ENCODE peak calls at places on chromosomes 6 and 20, in four cellular contexts. B is cardiac fibroblast; S is suprapubic skin; H is CD8-positive, alpha-beta memory T cell. M is an unnamed sample.

GRCh38 chr20:58993332-58994248 is 12.5 kb downstream of the NELFCD start:
- DNase-seq in B (no peak), S (peak), H (no peak), M (no peak)

GRCh38 chr20:34701405-34702085 is 2.6 kb upstream of the TP53INP2 start:
- DNase-seq in B (no peak), S (no peak), H (no peak), M (no peak)

GRCh38 chr6:18185624-18186023 is 30.4 kb downstream of the KDM1B start:
- DNase-seq in B (no peak), S (no peak), H (no peak), M (peak)

GRCh38 chr6:64990652-64991304 is 716.2 kb downstream of the EYS start:
- DNase-seq in B (no peak), S (no peak), H (no peak), M (no peak)

GRCh38 chr6:100130630-100131029 is 136.6 kb upstream of the MCHR2 start:
- DNase-seq in B (no peak), S (no peak), H (no peak), M (no peak)

GRCh38 chr6:55822815-55823214 is 52.6 kb downstream of the BMP5 start:
- DNase-seq in B (no peak), S (no peak), H (no peak), M (no peak)

GRCh38 chr6:29655658-29656057 is 1.2 kb upstream of the MOG start:
- DNase-seq in B (no peak), S (no peak), H (no peak), M (no peak)

GRCh38 chr6:63663147-63663877 is 27.7 kb downstream of the PHF3 start:
- DNase-seq in B (peak), S (no peak), H (no peak), M (no peak)

GRCh38 chr6:99838607-99839006 is 155.4 kb downstream of the MCHR2 start:
- DNase-seq in B (no peak), S (no peak), H (no peak), M (no peak)

GRCh38 chr6:153790048-153790447 is 249.0 kb upstream of the OPRM1 start:
- DNase-seq in B (peak), S (no peak), H (no peak), M (no peak)

GRCh38 chr20:38805958-38806854 is 709 bp downstream of the PPP1R16B start:
- DNase-seq in B (no peak), S (no peak), H (peak), M (no peak)

GRCh38 chr6:107712523-107713213 is 111.4 kb downstream of the SCML4 start:
- DNase-seq in B (no peak), S (no peak), H (no peak), M (peak)
- H3K4me3 ChIP-seq in B (peak), S (peak), H (peak), M (no peak)

DNA sequence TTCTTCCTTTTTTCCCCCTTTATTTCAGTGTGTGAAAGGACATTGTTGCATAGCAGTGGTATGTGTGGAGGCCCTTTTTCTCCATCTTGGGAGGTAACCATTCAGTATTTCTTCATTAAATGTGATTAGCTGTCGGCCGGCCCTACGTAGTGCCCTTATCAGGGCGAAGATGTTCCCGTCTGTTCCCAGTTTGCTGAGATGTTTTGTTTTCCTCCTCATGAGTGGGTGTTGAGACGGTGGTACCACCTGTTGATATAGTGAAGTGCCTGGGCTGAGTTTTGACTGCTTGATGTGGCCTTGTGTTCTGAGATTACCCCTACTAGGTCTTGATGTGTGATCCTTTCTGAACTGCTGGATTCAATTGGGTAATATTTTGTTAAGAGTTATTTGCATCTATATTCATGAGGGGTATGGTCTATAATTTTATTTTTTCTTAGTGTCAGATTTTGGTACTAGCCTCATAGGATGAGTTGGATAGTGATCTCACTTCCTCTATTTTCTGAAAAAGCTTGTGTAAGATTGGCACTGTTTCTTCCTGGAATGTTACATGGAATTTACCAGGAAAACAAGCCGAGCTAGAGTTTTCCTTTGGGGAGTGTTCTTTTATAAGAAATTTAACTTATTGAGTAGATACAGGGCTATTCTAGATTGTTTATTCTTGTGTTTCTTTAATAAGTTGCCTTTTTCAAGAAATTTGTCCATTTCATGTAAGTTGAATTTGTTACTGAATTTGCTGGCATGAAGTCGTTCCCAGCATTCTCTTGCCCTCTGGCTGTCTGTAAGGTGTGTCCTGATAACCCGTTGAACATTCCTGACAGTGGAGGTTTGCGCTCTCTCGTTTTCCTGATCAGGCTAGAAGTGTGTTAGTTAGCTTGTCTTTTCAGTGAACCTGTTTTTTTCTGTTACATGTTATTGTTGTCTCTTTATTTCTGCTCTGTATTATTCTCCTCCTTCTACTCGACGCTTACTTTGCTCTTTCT is 4.3 kb downstream of the MTG2 start:
- DNase-seq in B (peak), S (no peak), H (no peak), M (no peak)
- H3K4me3 ChIP-seq in B (no peak), S (no peak), H (no peak), M (no peak)

DNA sequence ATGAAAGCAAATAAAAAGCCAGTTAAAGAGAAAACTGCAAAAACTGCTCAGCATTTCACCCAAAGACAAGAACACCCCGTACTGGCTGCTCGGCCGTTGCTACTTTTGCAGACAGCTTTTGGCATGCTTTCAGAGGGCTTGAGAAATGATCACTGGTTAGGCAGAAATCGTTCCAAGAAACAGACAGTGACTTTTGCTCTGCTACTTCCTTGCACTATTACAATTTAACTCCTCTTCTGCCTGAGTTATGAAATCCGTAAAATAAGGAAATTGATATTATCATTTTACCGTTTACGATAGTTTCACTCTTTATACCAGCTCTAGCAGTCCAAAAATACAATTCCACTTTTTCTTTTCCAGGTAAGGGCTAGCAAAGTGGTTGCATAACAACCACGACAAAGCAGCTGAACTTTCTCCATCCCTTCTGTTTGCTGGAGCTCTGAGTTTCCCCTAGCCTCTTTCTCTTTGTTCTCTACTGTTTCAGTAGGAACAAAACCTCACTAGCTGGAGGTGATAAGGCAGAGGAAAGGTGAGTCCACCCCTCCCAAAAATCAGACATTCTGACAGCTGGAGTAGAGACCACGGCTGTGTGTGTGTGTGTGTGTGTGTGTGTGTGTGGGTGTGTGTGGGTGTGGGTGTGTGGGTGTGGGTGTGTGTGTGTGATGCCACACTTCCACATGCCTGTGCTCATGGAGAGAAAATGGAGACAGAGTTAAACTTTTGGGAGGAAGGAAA is 191.8 kb upstream of the RREB1 start:
- DNase-seq in B (peak), S (no peak), H (no peak), M (no peak)
- H3K4me3 ChIP-seq in B (peak), S (peak), H (peak), M (no peak)

GRCh38 chr20:62178316-62179161 is 4.3 kb upstream of the MTG2 start:
- DNase-seq in B (no peak), S (no peak), H (no peak), M (no peak)

GRCh38 chr20:62183426-62184142 is 756 bp downstream of the MTG2 start:
- DNase-seq in B (peak), S (no peak), H (no peak), M (no peak)

GRCh38 chr20:62179162-62179504 is 3.7 kb upstream of the MTG2 start:
- DNase-seq in B (no peak), S (no peak), H (no peak), M (no peak)

GRCh38 chr20:62182469-62183425 is at the start of gene MTG2:
- DNase-seq in B (peak), S (peak), H (peak), M (peak)

GRCh38 chr20:62181808-62182207 is 1.0 kb upstream of the MTG2 start:
- DNase-seq in B (no peak), S (no peak), H (no peak), M (no peak)
- H3K4me3 ChIP-seq in B (no peak), S (peak), H (peak), M (peak)

GRCh38 chr20:51023617-51024155 is 779 bp upstream of the KCNG1 start:
- DNase-seq in B (no peak), S (no peak), H (no peak), M (no peak)

GRCh38 chr20:51024761-51025160 is 1.9 kb upstream of the KCNG1 start:
- DNase-seq in B (no peak), S (no peak), H (no peak), M (no peak)

GRCh38 chr20:51021067-51022025 is 1.6 kb downstream of the KCNG1 start:
- DNase-seq in B (no peak), S (no peak), H (no peak), M (no peak)

GRCh38 chr20:51022227-51022802 is 592 bp downstream of the KCNG1 start:
- DNase-seq in B (no peak), S (no peak), H (no peak), M (no peak)

DNA sequence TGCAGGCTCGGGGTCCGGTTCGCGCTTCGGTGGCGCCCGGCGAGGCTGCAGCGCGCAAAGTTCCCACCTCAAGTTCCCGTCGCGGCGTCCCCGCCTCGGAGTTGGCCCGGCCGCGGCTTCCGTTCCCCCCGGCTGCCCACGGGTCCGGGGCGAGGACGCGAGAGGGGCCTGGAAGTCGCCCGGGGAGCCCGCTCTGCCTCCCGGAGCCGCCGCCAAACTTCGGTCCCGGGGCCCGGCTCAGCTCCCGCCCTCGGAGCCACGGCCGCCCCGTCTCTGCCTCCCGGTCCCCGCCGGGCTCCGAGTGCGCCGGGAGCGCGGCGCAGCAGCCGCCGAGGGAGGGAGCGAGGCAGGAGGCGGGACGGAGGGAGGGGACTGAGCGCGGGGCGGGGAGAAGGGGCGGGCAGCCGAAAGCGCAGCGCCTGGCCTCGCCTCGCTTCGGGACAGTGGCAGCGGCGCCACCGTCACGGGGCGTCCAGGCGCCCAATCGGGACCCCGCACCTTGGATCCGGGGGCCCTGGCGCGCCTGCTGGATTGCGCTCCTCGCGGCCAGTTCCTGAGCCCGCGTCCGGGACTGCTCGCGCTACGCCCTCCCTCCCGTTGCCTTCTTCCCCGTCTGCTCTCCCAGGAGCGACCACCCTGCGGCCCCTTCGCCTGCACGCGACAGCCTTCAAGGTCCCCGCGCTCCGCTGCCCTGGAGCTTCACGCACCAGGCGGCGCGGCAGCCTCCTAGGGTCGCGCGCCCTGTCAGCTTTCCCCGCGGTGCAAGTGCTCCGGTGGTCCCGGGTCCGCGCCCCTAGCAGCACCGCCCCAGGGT is at the start of gene KCNG1:
- DNase-seq in B (peak), S (no peak), H (no peak), M (no peak)
- H3K4me3 ChIP-seq in B (peak), S (peak), H (no peak), M (no peak)

DNA sequence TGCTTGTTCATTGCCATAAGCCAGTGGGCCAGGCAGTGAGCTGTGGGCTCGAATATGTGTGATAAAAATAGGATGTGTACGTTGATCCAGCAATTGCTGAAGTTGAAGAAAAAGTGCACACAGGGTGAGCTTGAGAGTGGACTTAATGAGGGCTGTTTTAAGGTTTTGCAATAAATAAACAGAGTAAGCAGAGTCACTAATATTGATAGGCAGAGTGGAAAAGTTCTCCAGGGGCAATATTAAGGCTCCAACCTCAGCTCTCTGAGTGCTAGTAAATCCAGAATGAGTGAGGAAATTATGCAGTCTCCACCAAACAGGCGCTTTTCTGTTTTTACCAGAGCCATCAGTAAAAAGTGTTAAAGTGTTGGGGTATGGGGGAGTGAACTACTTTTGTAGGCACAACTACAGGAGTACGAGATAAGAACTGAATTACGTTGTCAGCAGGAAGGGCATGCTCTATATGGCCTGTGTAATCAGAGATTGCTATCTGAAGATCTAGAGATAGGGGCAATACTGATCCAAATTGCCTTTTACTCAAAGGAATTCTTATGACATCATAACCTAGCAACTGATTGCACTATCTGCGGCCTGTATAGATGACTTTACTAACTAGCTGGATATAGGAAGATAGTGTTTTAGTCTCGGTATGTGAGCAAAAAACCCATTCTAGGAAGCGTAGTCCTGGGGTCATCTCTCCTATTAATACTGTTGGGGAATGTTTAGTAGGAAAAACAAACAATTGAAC is 7.6 kb upstream of the TBC1D20 start:
- DNase-seq in B (no peak), S (no peak), H (no peak), M (no peak)
- H3K4me3 ChIP-seq in B (no peak), S (no peak), H (no peak), M (no peak)

M was measured in Jurkat, Clone E6-1.